ENCODE peak calls at places on chromosome X, in eight cellular contexts. B, E, P, K, W, O, C and Y are unnamed samples.

GRCh38 chrX:74419861-74420193 is 1.5 kb upstream of the SLC16A2 start:
- DNase-seq in K (peak; percentile 28), P (peak; percentile 32), E (no peak), W (no peak), B (peak; percentile 37), O (no peak), C (no peak), Y (no peak)

GRCh38 chrX:150361777-150362351 is 1.3 kb upstream of the MAMLD1 start:
- DNase-seq in K (peak; percentile 38), O (no peak), B (peak; percentile 31), C (peak; percentile 12), W (no peak), P (peak; percentile 36), E (no peak), Y (no peak)

GRCh38 chrX:152913915-152914314 is 16.0 kb downstream of the ZNF185 start:
- DNase-seq in K (no peak), B (no peak), W (no peak), O (no peak), E (no peak), P (no peak), C (no peak), Y (no peak)

GRCh38 chrX:39946822-39947221 is 150.9 kb downstream of the BCOR start:
- DNase-seq in O (no peak), W (peak; percentile 47), B (no peak), C (peak; percentile 16), E (peak; percentile 0), K (no peak), P (no peak), Y (peak; percentile 37)

GRCh38 chrX:53071064-53071463 is 11.1 kb upstream of the TSPYL2 start:
- DNase-seq in E (no peak), B (no peak), K (no peak), P (no peak), C (no peak), O (no peak), W (no peak), Y (no peak)

GRCh38 chrX:10677490-10677889 is 57.1 kb upstream of the MID1 start:
- DNase-seq in P (no peak), K (no peak), O (no peak), B (no peak), C (peak; percentile 17), E (no peak), W (no peak), Y (no peak)

GRCh38 chrX:110847334-110847733 is 51.7 kb upstream of the CHRDL1 start:
- DNase-seq in E (no peak), C (peak; percentile 81), K (no peak), B (peak; percentile 75), O (peak; percentile 26), W (peak; percentile 67), P (peak; percentile 77), Y (no peak)

GRCh38 chrX:133948895-133949294 is 36.5 kb downstream of the GPC3 start:
- DNase-seq in B (no peak), K (no peak), O (no peak), C (no peak), W (no peak), P (no peak), E (no peak), Y (no peak)

GRCh38 chrX:1598021-1598875 is 6.8 kb downstream of the AKAP17A start:
- DNase-seq in B (no peak), P (no peak), W (no peak), K (no peak), O (no peak), C (no peak), E (peak; percentile 58), Y (no peak)

GRCh38 chrX:47285762-47286320 is 53.0 kb downstream of the USP11 start:
- DNase-seq in C (peak; percentile 7), K (no peak), B (no peak), P (no peak), O (no peak), E (no peak), W (no peak), Y (no peak)

GRCh38 chrX:108415146-108415545 is 23.1 kb downstream of the COL4A6 start:
- DNase-seq in E (no peak), P (no peak), W (no peak), B (no peak), K (no peak), O (no peak), C (no peak), Y (no peak)

GRCh38 chrX:138996268-138996667 is 284.8 kb upstream of the FGF13 start:
- DNase-seq in B (no peak), K (no peak), E (no peak), O (no peak), P (no peak), W (no peak), C (no peak), Y (no peak)

GRCh38 chrX:66756717-66757116 is 117.8 kb upstream of the EDA2R start:
- DNase-seq in E (no peak), C (no peak), W (no peak), O (no peak), B (no peak), K (no peak), P (no peak), Y (no peak)

GRCh38 chrX:1094934-1095333 is 117.5 kb downstream of the CRLF2 start:
- DNase-seq in O (no peak), B (no peak), P (no peak), E (no peak), K (no peak), W (no peak), C (no peak), Y (no peak)

GRCh38 chrX:19776753-19777152 is 110.6 kb downstream of the SH3KBP1 start:
- DNase-seq in W (no peak), O (no peak), P (no peak), E (no peak), C (no peak), B (no peak), K (no peak), Y (no peak)

GRCh38 chrX:39507617-39508299 is 590.0 kb downstream of the BCOR start:
- DNase-seq in P (no peak), C (no peak), K (no peak), O (no peak), W (no peak), B (no peak), E (no peak), Y (no peak)

GRCh38 chrX:24025741-24026402 is 1.1 kb downstream of the KLHL15 start:
- DNase-seq in W (peak; percentile 29), O (no peak), C (peak; percentile 86), E (no peak), P (no peak), B (peak; percentile 71), K (peak; percentile 70), Y (no peak)

GRCh38 chrX:44082829-44083228 is 109.6 kb upstream of the NDP start:
- DNase-seq in C (no peak), P (no peak), B (no peak), W (no peak), O (no peak), K (no peak), E (no peak), Y (no peak)

GRCh38 chrX:155949098-155949497 is 48.4 kb upstream of the IL9R start:
- DNase-seq in K (no peak), O (no peak), P (no peak), C (no peak), B (no peak), W (no peak), E (no peak), Y (no peak)

GRCh38 chrX:12804655-12805054 is 13.4 kb downstream of the PRPS2 start:
- DNase-seq in K (no peak), C (no peak), P (no peak), W (no peak), O (no peak), B (no peak), E (no peak), Y (no peak)

GRCh38 chrX:136268051-136269048 is 17.1 kb upstream of the MAP7D3 start:
- DNase-seq in K (no peak), B (peak; percentile 44), E (no peak), P (peak; percentile 24), C (peak; percentile 59), O (no peak), W (peak; percentile 15), Y (no peak)

GRCh38 chrX:40749874-40750273 is 14.5 kb upstream of the MED14 start:
- DNase-seq in W (no peak), E (no peak), P (no peak), O (no peak), C (no peak), K (no peak), B (no peak), Y (no peak)

GRCh38 chrX:47514553-47515235 is 31.7 kb upstream of the ZNF41 start:
- DNase-seq in C (peak; percentile 47), B (peak; percentile 16), W (no peak), E (no peak), K (no peak), P (no peak), O (no peak), Y (no peak)

GRCh38 chrX:115413246-115413878 is 123.8 kb downstream of the LUZP4 start:
- DNase-seq in C (no peak), B (no peak), P (no peak), E (no peak), K (no peak), O (peak; percentile 27), W (no peak), Y (no peak)

GRCh38 chrX:78514852-78515251 is 144.3 kb downstream of the RTL3 start:
- DNase-seq in W (no peak), C (peak; percentile 25), P (peak; percentile 76), O (no peak), E (no peak), B (peak; percentile 6), K (peak; percentile 76), Y (no peak)
- TF ChIP-seq CTCF in W (no peak), C (no peak), P (no peak), O (peak; percentile 15), E (peak; percentile 14), B (peak; percentile 16), K (no peak), Y (peak; percentile 3)

GRCh38 chrX:117985241-117985640 is 131.4 kb downstream of the KLHL13 start:
- DNase-seq in K (no peak), O (no peak), P (peak; percentile 40), E (no peak), C (no peak), B (no peak), W (no peak), Y (no peak)
- TF ChIP-seq CTCF in K (peak; percentile 56), O (no peak), P (peak; percentile 44), E (no peak), C (no peak), B (peak; percentile 35), W (peak; percentile 7), Y (peak; percentile 32)

GRCh38 chrX:4314586-4314985 is 601.1 kb upstream of the PRKX start:
- DNase-seq in W (no peak), O (no peak), B (no peak), P (no peak), K (no peak), E (no peak), C (no peak), Y (no peak)
- TF ChIP-seq CTCF in W (no peak), O (no peak), B (no peak), P (no peak), K (no peak), E (no peak), C (no peak), Y (no peak)

DNA sequence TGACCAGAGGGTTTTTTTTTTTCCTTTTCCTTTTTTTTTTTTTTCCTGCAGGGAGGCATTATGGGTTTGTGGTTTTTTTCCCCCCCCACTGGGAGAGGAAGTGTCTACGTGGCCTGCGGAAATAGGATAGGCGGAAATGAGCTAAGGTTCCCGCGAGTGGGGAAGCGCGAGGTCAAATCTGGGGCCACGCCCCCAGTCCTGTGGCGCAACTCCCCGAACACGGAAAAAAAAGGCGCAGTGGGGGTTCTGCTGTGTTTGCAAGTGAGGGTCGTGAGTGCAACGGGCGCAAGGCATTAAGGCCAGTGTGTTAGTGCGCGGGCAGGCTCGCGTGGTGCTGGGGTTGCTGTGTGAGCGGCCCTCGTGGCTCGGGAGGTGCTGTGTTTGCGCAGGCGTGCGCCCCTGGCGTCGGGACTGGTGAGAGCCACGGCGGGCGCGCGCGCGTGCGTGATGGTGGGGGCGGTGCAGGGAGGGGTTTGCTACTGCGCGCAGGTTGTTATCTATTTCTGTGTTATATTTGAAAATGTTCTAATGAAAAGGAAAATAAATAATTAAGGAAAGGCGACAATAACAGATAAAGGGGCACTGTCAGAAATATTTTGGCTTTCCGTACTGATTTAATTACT is 685 bp upstream of the MORF4L2 start:
- DNase-seq in P (peak; percentile 91), E (peak; percentile 94), W (no peak), O (peak; percentile 33), C (no peak), B (peak; percentile 97), K (peak; percentile 82), Y (peak; percentile 9)
- TF ChIP-seq CTCF in P (peak; percentile 62), E (peak; percentile 51), W (peak; percentile 52), O (peak; percentile 52), C (peak; percentile 54), B (peak; percentile 62), K (peak; percentile 39), Y (peak; percentile 18)